ENCODE peak calls at places on chromosomes 2 and 18, in seven cellular contexts. One of them, this sample, is unnamed. For H3K4me1, the result is how much of the 10 kb centered on the place peaks cover.

GRCh38 chr2:7377861-7378569 is 460.8 kb downstream of the RNF144A start:
- DNase-seq in HCT116: no peak
- DNase-seq in pancreas: peak
- DNase-seq in ovary: no peak
- DNase-seq in A549: peak
- DNase-seq in osteoblast: no peak
- DNase-seq in body of pancreas: peak
- DNase-seq in this sample: peak

GRCh38 chr18:14179306-14179705 is 47.1 kb upstream of the ZNF519 start:
- DNase-seq in body of pancreas: peak
- DNase-seq in pancreas: peak
- DNase-seq in osteoblast: peak
- DNase-seq in HCT116: no peak
- DNase-seq in A549: peak
- DNase-seq in ovary: no peak
- DNase-seq in this sample: no peak

GRCh38 chr2:170521299-170521698 is 193.8 kb upstream of the SP5 start:
- DNase-seq in osteoblast: no peak
- DNase-seq in body of pancreas: no peak
- DNase-seq in ovary: no peak
- DNase-seq in A549: no peak
- DNase-seq in HCT116: no peak
- DNase-seq in pancreas: no peak
- DNase-seq in this sample: no peak

GRCh38 chr2:10166489-10167295 is 44.2 kb downstream of the RRM2 start:
- DNase-seq in A549: no peak
- DNase-seq in osteoblast: peak
- DNase-seq in body of pancreas: no peak
- DNase-seq in ovary: no peak
- DNase-seq in pancreas: no peak
- DNase-seq in HCT116: no peak
- DNase-seq in this sample: no peak

GRCh38 chr2:158730621-158730905 is 64.6 kb upstream of the DAPL1 start:
- DNase-seq in osteoblast: peak
- DNase-seq in ovary: no peak
- DNase-seq in body of pancreas: no peak
- DNase-seq in pancreas: no peak
- DNase-seq in A549: no peak
- DNase-seq in HCT116: no peak
- DNase-seq in this sample: no peak

GRCh38 chr2:15058015-15058414 is 425.5 kb downstream of the LRATD1 start:
- DNase-seq in A549: no peak
- DNase-seq in ovary: no peak
- DNase-seq in HCT116: peak
- DNase-seq in osteoblast: no peak
- DNase-seq in body of pancreas: no peak
- DNase-seq in pancreas: no peak
- DNase-seq in this sample: no peak

GRCh38 chr2:220966636-220967035 is 605.5 kb downstream of the EPHA4 start:
- DNase-seq in pancreas: no peak
- DNase-seq in HCT116: no peak
- DNase-seq in osteoblast: peak
- DNase-seq in ovary: no peak
- DNase-seq in body of pancreas: no peak
- DNase-seq in A549: no peak
- DNase-seq in this sample: no peak

GRCh38 chr18:79724299-79725080 is 44.9 kb downstream of the CTDP1 start:
- DNase-seq in body of pancreas: no peak
- DNase-seq in A549: no peak
- DNase-seq in pancreas: no peak
- DNase-seq in ovary: no peak
- DNase-seq in HCT116: no peak
- DNase-seq in osteoblast: no peak
- DNase-seq in this sample: no peak

DNA sequence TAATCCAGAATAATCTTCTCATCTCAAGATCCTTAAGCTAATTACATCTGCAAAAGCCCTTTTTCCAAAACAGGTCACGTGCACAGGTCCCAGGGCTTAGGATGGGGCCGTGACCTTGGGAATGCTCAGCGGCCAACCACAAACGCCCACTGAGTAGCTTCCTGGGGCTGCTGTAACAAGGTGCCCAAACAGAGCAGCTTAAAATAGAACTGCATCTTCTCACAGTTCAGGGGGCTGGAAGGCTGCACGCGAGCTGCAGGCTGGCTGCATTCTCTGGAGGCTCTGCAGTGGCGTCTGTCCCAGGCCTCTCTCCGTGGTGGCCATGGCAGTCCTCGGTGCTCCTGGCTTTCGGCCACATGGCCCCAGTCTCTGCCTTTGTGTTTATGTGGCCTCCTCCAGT is 31.9 kb downstream of the ADI1 start:
- DNase-seq in osteoblast: peak
- DNase-seq in ovary: peak
- DNase-seq in HCT116: no peak
- DNase-seq in A549: no peak
- DNase-seq in pancreas: no peak
- DNase-seq in body of pancreas: no peak
- DNase-seq in this sample: no peak
- H3K4me1 ChIP-seq in osteoblast: under half
- H3K4me1 ChIP-seq in ovary: under half
- H3K4me1 ChIP-seq in HCT116: under half
- H3K4me1 ChIP-seq in A549: under half
- H3K4me1 ChIP-seq in pancreas: under half
- H3K4me1 ChIP-seq in body of pancreas: under half
- H3K4me1 ChIP-seq in this sample: under half

GRCh38 chr2:229433351-229433750 is 162.3 kb upstream of the PID1 start:
- DNase-seq in osteoblast: no peak
- DNase-seq in body of pancreas: no peak
- DNase-seq in HCT116: no peak
- DNase-seq in pancreas: no peak
- DNase-seq in ovary: no peak
- DNase-seq in A549: no peak
- DNase-seq in this sample: no peak

GRCh38 chr2:229429529-229430067 is 158.5 kb upstream of the PID1 start:
- DNase-seq in pancreas: no peak
- DNase-seq in body of pancreas: no peak
- DNase-seq in ovary: no peak
- DNase-seq in A549: no peak
- DNase-seq in osteoblast: no peak
- DNase-seq in HCT116: no peak
- DNase-seq in this sample: no peak

GRCh38 chr2:229434131-229434530 is 163.0 kb upstream of the PID1 start:
- DNase-seq in A549: no peak
- DNase-seq in osteoblast: no peak
- DNase-seq in body of pancreas: no peak
- DNase-seq in pancreas: no peak
- DNase-seq in ovary: no peak
- DNase-seq in HCT116: no peak
- DNase-seq in this sample: no peak

GRCh38 chr2:229425573-229425972 is 154.5 kb upstream of the PID1 start:
- DNase-seq in ovary: no peak
- DNase-seq in body of pancreas: no peak
- DNase-seq in HCT116: no peak
- DNase-seq in A549: no peak
- DNase-seq in pancreas: no peak
- DNase-seq in osteoblast: no peak
- DNase-seq in this sample: no peak

GRCh38 chr2:229431331-229431954 is 160.4 kb upstream of the PID1 start:
- DNase-seq in osteoblast: peak
- DNase-seq in pancreas: no peak
- DNase-seq in body of pancreas: no peak
- DNase-seq in A549: no peak
- DNase-seq in HCT116: peak
- DNase-seq in ovary: no peak
- DNase-seq in this sample: no peak
- TF ChIP-seq CTCF in osteoblast: peak
- TF ChIP-seq CTCF in pancreas: peak
- TF ChIP-seq CTCF in body of pancreas: peak
- TF ChIP-seq CTCF in A549: peak
- TF ChIP-seq CTCF in HCT116: peak
- TF ChIP-seq CTCF in ovary: peak
- TF ChIP-seq CTCF in this sample: peak

GRCh38 chr2:148644885-148645134 is 259 bp downstream of the EPC2 start:
- DNase-seq in osteoblast: no peak
- DNase-seq in pancreas: peak
- DNase-seq in A549: no peak
- DNase-seq in HCT116: no peak
- DNase-seq in body of pancreas: no peak
- DNase-seq in ovary: no peak
- DNase-seq in this sample: no peak

GRCh38 chr2:148642112-148642744 is 2.3 kb upstream of the EPC2 start:
- DNase-seq in ovary: no peak
- DNase-seq in osteoblast: no peak
- DNase-seq in pancreas: no peak
- DNase-seq in HCT116: no peak
- DNase-seq in A549: no peak
- DNase-seq in body of pancreas: no peak
- DNase-seq in this sample: no peak

GRCh38 chr2:148643998-148644884 is at the start of gene EPC2:
- DNase-seq in pancreas: peak
- DNase-seq in body of pancreas: peak
- DNase-seq in ovary: peak
- DNase-seq in A549: peak
- DNase-seq in osteoblast: peak
- DNase-seq in HCT116: peak
- DNase-seq in this sample: peak

GRCh38 chr2:148643421-148643820 is 1.1 kb upstream of the EPC2 start:
- DNase-seq in A549: no peak
- DNase-seq in HCT116: no peak
- DNase-seq in body of pancreas: no peak
- DNase-seq in pancreas: no peak
- DNase-seq in ovary: no peak
- DNase-seq in osteoblast: no peak
- DNase-seq in this sample: no peak

DNA sequence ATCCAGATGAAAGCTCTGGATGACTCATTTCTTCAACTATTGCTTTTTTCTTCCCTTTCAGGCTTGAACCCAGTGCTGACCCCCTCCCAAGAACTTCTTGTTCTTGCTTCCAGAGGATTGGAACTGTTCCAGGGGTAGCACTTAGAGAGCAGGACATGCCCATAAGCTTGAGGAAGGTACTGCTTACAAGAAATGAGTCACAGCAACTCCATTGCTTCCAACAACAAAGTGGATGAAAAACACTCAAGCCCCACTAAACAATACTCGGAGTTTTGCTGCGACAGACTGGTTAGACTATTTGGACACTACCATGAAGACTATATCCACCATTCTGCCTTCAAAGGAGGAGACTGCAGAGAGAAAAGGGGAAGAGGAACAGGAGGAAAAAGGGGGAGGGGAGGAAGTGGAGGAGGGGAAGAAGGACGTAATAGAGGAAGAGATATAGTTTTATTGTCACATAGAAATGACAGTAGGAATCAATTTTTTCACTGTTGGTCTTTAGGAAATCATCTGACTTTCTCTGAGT is 1.6 kb upstream of the EPC2 start:
- DNase-seq in osteoblast: no peak
- DNase-seq in pancreas: no peak
- DNase-seq in ovary: no peak
- DNase-seq in body of pancreas: no peak
- DNase-seq in A549: no peak
- DNase-seq in HCT116: peak
- DNase-seq in this sample: peak
- H3K4me3 ChIP-seq in osteoblast: no peak
- H3K4me3 ChIP-seq in pancreas: no peak
- H3K4me3 ChIP-seq in ovary: no peak
- H3K4me3 ChIP-seq in body of pancreas: no peak
- H3K4me3 ChIP-seq in A549: no peak
- H3K4me3 ChIP-seq in HCT116: peak
- H3K4me3 ChIP-seq in this sample: peak

GRCh38 chr2:177252808-177253531 is 11.6 kb downstream of the NFE2L2 start:
- DNase-seq in ovary: no peak
- DNase-seq in A549: no peak
- DNase-seq in body of pancreas: no peak
- DNase-seq in pancreas: no peak
- DNase-seq in osteoblast: no peak
- DNase-seq in HCT116: no peak
- DNase-seq in this sample: no peak

GRCh38 chr2:177251165-177251542 is 13.4 kb downstream of the NFE2L2 start:
- DNase-seq in HCT116: no peak
- DNase-seq in pancreas: no peak
- DNase-seq in osteoblast: no peak
- DNase-seq in A549: no peak
- DNase-seq in body of pancreas: no peak
- DNase-seq in ovary: no peak
- DNase-seq in this sample: no peak

GRCh38 chr2:177249038-177249437 is 15.5 kb downstream of the NFE2L2 start:
- DNase-seq in body of pancreas: no peak
- DNase-seq in osteoblast: no peak
- DNase-seq in A549: no peak
- DNase-seq in ovary: no peak
- DNase-seq in HCT116: no peak
- DNase-seq in pancreas: no peak
- DNase-seq in this sample: no peak

GRCh38 chr2:177247693-177248262 is 16.7 kb downstream of the NFE2L2 start:
- DNase-seq in A549: no peak
- DNase-seq in pancreas: no peak
- DNase-seq in ovary: no peak
- DNase-seq in osteoblast: no peak
- DNase-seq in body of pancreas: no peak
- DNase-seq in HCT116: no peak
- DNase-seq in this sample: no peak

DNA sequence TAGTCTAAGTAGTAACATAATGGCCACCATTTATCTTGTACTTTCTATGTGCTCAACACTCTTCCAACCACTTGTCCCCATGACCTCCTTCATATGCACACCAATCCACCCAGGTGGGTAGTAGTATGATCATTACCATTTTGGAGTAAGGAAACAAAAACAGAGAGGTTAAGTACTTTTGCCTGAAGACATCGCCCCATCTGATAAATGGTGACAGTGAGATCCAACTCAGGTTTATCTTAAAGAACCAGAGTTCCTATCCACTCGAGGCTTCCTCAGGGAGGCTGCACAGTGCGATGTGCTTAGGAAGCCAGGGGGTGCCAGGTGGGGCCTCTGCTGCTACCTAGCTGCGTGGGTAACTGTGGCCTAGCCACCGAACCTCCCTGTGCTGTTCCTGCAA is 14.1 kb downstream of the NFE2L2 start:
- DNase-seq in A549: no peak
- DNase-seq in pancreas: no peak
- DNase-seq in body of pancreas: no peak
- DNase-seq in ovary: no peak
- DNase-seq in HCT116: no peak
- DNase-seq in osteoblast: no peak
- DNase-seq in this sample: no peak
- H3K4me1 ChIP-seq in A549: half or more
- H3K4me1 ChIP-seq in pancreas: under half
- H3K4me1 ChIP-seq in body of pancreas: half or more
- H3K4me1 ChIP-seq in ovary: under half
- H3K4me1 ChIP-seq in HCT116: half or more
- H3K4me1 ChIP-seq in osteoblast: under half
- H3K4me1 ChIP-seq in this sample: half or more

This sample was measured in thyroid gland.